ENCODE peak calls at places on chromosomes 13 and 19, in nine cellular contexts. R is ACHN; L is renal cortical epithelial cell; S is Jurkat, Clone E6-1; E is activated CD4-positive, alpha-beta T cell treated with anti-CD3 and anti-CD28 coated beads, Interleukin-2, amount 10 ng/mL, durations not matched to agents 7 days and 5 days; J is HCT116; N is adipocyte; X is T-cell; Z is stimulated activated CD8-positive, alpha-beta memory T cell treated with anti-CD3 and anti-CD28 coated beads, Interleukin-15, amount 100 ng/mL, for 48 hours. I is an unnamed sample.
A peak's percentile ranks its signal among the peaks of the same experiment; 100 is the strongest.

GRCh38 chr13:78709028-78709427 is 50.1 kb upstream of the OBI1 start:
- DNase-seq in R (no peak), L (no peak), S (no peak), E (no peak), J (no peak), N (no peak), X (no peak), Z (no peak), I (no peak)

GRCh38 chr13:90640976-90641375 is 706.5 kb upstream of the MIR17HG start:
- DNase-seq in R (no peak), L (peak; percentile 74), S (no peak), E (no peak), J (no peak), N (peak; percentile 30), X (no peak), Z (no peak), I (no peak)

GRCh38 chr13:110397445-110397844 is 90.4 kb downstream of the COL4A2 start:
- DNase-seq in R (peak; percentile 25), L (no peak), S (no peak), E (no peak), J (no peak), N (peak; percentile 88), X (no peak), Z (no peak), I (no peak)

GRCh38 chr19:28472843-28473242 is 740.1 kb downstream of the UQCRFS1 start:
- DNase-seq in R (no peak), L (no peak), S (no peak), E (no peak), J (no peak), N (no peak), X (no peak), Z (no peak), I (no peak)

GRCh38 chr13:78689011-78689410 is 30.1 kb upstream of the OBI1 start:
- DNase-seq in R (peak; percentile 9), L (peak; percentile 16), S (no peak), E (no peak), J (no peak), N (peak; percentile 20), X (no peak), Z (no peak), I (no peak)

GRCh38 chr13:101556676-101557121 is 104.2 kb downstream of the ITGBL1 start:
- DNase-seq in R (no peak), L (no peak), S (no peak), E (no peak), J (no peak), N (peak; percentile 84), X (no peak), Z (no peak), I (no peak)

GRCh38 chr19:18294467-18294864 is 13.0 kb upstream of the JUND start:
- DNase-seq in R (no peak), L (no peak), S (no peak), E (peak; percentile 93), J (no peak), N (no peak), X (peak; percentile 91), Z (peak; percentile 90), I (no peak)

GRCh38 chr19:55283548-55284393 is at the start of gene BRSK1:
- DNase-seq in R (peak; percentile 63), L (no peak), S (peak; percentile 66), E (peak; percentile 51), J (peak; percentile 26), N (peak; percentile 87), X (no peak), Z (no peak), I (peak; percentile 30)